ENCODE peak calls at places on chromosomes 16 and 17, in ten cellular contexts. F is neural progenitor cell; U is GM12891; D is hippocampal formation; H is stimulated activated CD4-positive, alpha-beta T cell treated with anti-CD3 and anti-CD28 coated beads, TNF-alpha, amount 100 ng/mL, for 1 hour; N is stimulated activated naive CD8-positive, alpha-beta T cell treated with anti-CD3 and anti-CD28 coated beads, Interleukin-15, Interleukin-2, amounts not matched to agents 100 U/mL and 50 U/mL, for 24 hours; O is OCI-LY7; P is HS-5; A is pons; M is erythroblast. I is an unnamed sample.

GRCh38 chr17:1713878-1714487 is 3.8 kb upstream of the TLCD2 start:
- DNase-seq in F (peak; percentile 86), A (no peak), N (no peak), H (no peak), M (no peak), D (no peak), U (no peak), P (no peak), O (no peak), I (no peak)

GRCh38 chr17:68061512-68062313 is 26.2 kb downstream of the KPNA2 start:
- DNase-seq in U (no peak), O (no peak), H (no peak), D (no peak), A (no peak), P (no peak), F (no peak), M (no peak), N (no peak), I (no peak)

GRCh38 chr17:66779186-66779585 is 55.7 kb upstream of the CACNG5 start:
- DNase-seq in M (no peak), A (no peak), U (no peak), N (no peak), P (no peak), H (no peak), O (no peak), F (no peak), D (no peak), I (no peak)

GRCh38 chr17:61338000-61338864 is 61.4 kb upstream of the TBX2 start:
- DNase-seq in U (no peak), D (no peak), N (no peak), A (no peak), P (peak; percentile 81), M (no peak), F (no peak), O (no peak), H (no peak), I (no peak)

GRCh38 chr16:73710526-73710925 is 586.1 kb upstream of the PSMD7 start:
- DNase-seq in N (no peak), A (no peak), P (no peak), D (no peak), H (no peak), U (no peak), M (no peak), F (no peak), O (no peak), I (no peak)

GRCh38 chr17:6239237-6239798 is 169.1 kb downstream of the WSCD1 start:
- DNase-seq in H (no peak), M (no peak), P (no peak), A (no peak), F (no peak), D (no peak), O (no peak), U (no peak), N (no peak), I (no peak)

GRCh38 chr16:88681709-88682451 is 4.4 kb downstream of the SNAI3 start:
- DNase-seq in P (no peak), A (peak; percentile 81), M (no peak), F (no peak), H (no peak), D (peak; percentile 29), U (peak; percentile 92), O (peak; percentile 99), N (peak; percentile 76), I (peak; percentile 91)

GRCh38 chr16:83615553-83615952 is 192.2 kb upstream of the HSBP1 start:
- DNase-seq in A (no peak), F (no peak), M (no peak), N (no peak), D (no peak), U (no peak), H (no peak), O (no peak), P (no peak), I (no peak)

GRCh38 chr17:44832821-44833220 is 2.7 kb upstream of the GJC1 start:
- DNase-seq in H (no peak), U (no peak), P (no peak), O (no peak), A (no peak), M (no peak), D (no peak), F (peak; percentile 32), N (no peak), I (no peak)

GRCh38 chr16:68715471-68715870 is 21.6 kb upstream of the CDH1 start:
- DNase-seq in N (no peak), O (no peak), F (no peak), M (no peak), D (no peak), A (no peak), U (no peak), H (no peak), P (no peak), I (no peak)

GRCh38 chr16:8568231-8568617 is 22.1 kb downstream of the TMEM114 start:
- DNase-seq in P (no peak), A (peak; percentile 5), O (peak; percentile 16), U (no peak), N (no peak), F (no peak), H (no peak), D (no peak), M (peak; percentile 8), I (no peak)

GRCh38 chr17:6463616-6464445 is 19.6 kb downstream of the PIMREG start:
- DNase-seq in H (no peak), O (no peak), M (no peak), D (no peak), N (no peak), F (no peak), P (no peak), A (no peak), U (no peak), I (no peak)

GRCh38 chr16:67561824-67562525 is 351 bp upstream of the CTCF start:
- DNase-seq in A (peak; percentile 92), P (peak; percentile 90), N (peak; percentile 98), M (peak; percentile 99), H (peak; percentile 96), O (peak; percentile 98), F (peak; percentile 98), U (peak; percentile 85), D (peak; percentile 96), I (peak; percentile 83)